ENCODE peak calls at places on chromosome 3, in ten cellular contexts. X, N, A, G, E, P, O, W, Y and S are unnamed samples. For H3K4me1, the result is how much of the 10 kb centered on the place peaks cover.

GRCh38 chr3:101066776-101067175 is 73.6 kb upstream of the ABI3BP start:
- DNase-seq in X (no peak), N (no peak), A (no peak), G (no peak), E (no peak), P (no peak), O (peak), W (peak), Y (no peak), S (no peak)

GRCh38 chr3:5123937-5124336 is 1.8 kb downstream of the ARL8B start:
- DNase-seq in X (peak), N (no peak), A (no peak), G (no peak), E (no peak), P (no peak), O (peak), W (no peak), Y (no peak), S (no peak)

GRCh38 chr3:134009345-134010000 is 20.3 kb downstream of the SLCO2A1 start:
- DNase-seq in X (peak), N (no peak), A (no peak), G (no peak), E (no peak), P (no peak), O (peak), W (peak), Y (no peak), S (no peak)

GRCh38 chr3:172061724-172062184 is 22.4 kb downstream of the FNDC3B start:
- DNase-seq in X (no peak), N (no peak), A (no peak), G (no peak), E (peak), P (peak), O (no peak), W (peak), Y (no peak), S (no peak)

GRCh38 chr3:100277255-100277800 is 16.5 kb downstream of the TBC1D23 start:
- DNase-seq in X (no peak), N (no peak), A (no peak), G (no peak), E (no peak), P (no peak), O (no peak), W (peak), Y (no peak), S (no peak)

GRCh38 chr3:18843930-18844329 is 304.4 kb upstream of the KCNH8 start:
- DNase-seq in X (no peak), N (no peak), A (no peak), G (no peak), E (no peak), P (no peak), O (no peak), W (no peak), Y (no peak), S (no peak)

GRCh38 chr3:119228290-119229145 is 12.2 kb downstream of the B4GALT4 start:
- DNase-seq in X (no peak), N (no peak), A (no peak), G (no peak), E (no peak), P (no peak), O (no peak), W (no peak), Y (no peak), S (no peak)

GRCh38 chr3:178146406-178146831 is 389.8 kb upstream of the KCNMB2 start:
- DNase-seq in X (no peak), N (no peak), A (no peak), G (no peak), E (no peak), P (no peak), O (no peak), W (no peak), Y (no peak), S (no peak)

GRCh38 chr3:46934508-46935167 is 41.9 kb downstream of the CCDC12 start:
- DNase-seq in X (peak), N (peak), A (peak), G (peak), E (peak), P (no peak), O (no peak), W (peak), Y (no peak), S (no peak)

GRCh38 chr3:21573291-21573690 is 177.7 kb downstream of the ZNF385D start:
- DNase-seq in X (no peak), N (no peak), A (no peak), G (no peak), E (no peak), P (no peak), O (no peak), W (peak), Y (no peak), S (no peak)

GRCh38 chr3:134652409-134652831 is 1.6 kb upstream of the KY start:
- DNase-seq in X (no peak), N (no peak), A (no peak), G (no peak), E (no peak), P (no peak), O (no peak), W (peak), Y (no peak), S (no peak)

GRCh38 chr3:12775226-12775625 is 16.2 kb upstream of the TMEM40 start:
- DNase-seq in X (no peak), N (no peak), A (no peak), G (no peak), E (no peak), P (no peak), O (no peak), W (no peak), Y (no peak), S (no peak)

GRCh38 chr3:44114142-44114541 is 127.5 kb upstream of the TOPAZ1 start:
- DNase-seq in X (no peak), N (no peak), A (peak), G (peak), E (peak), P (peak), O (peak), W (peak), Y (peak), S (peak)

GRCh38 chr3:70754314-70754713 is 441.9 kb upstream of the MDFIC2 start:
- DNase-seq in X (no peak), N (no peak), A (no peak), G (no peak), E (no peak), P (no peak), O (no peak), W (peak), Y (no peak), S (no peak)

GRCh38 chr3:134397755-134398154 is 23.5 kb upstream of the AMOTL2 start:
- DNase-seq in X (no peak), N (no peak), A (no peak), G (no peak), E (no peak), P (no peak), O (no peak), W (no peak), Y (no peak), S (no peak)

GRCh38 chr3:161660706-161661105 is 164.1 kb downstream of the OTOL1 start:
- DNase-seq in X (no peak), N (no peak), A (no peak), G (no peak), E (no peak), P (no peak), O (no peak), W (no peak), Y (no peak), S (no peak)

GRCh38 chr3:97658670-97659285 is 105.8 kb upstream of the ARL6 start:
- DNase-seq in X (no peak), N (no peak), A (no peak), G (no peak), E (peak), P (peak), O (no peak), W (peak), Y (no peak), S (peak)

GRCh38 chr3:126941721-126942270 is 41.1 kb upstream of the PLXNA1 start:
- DNase-seq in X (peak), N (no peak), A (no peak), G (no peak), E (no peak), P (no peak), O (no peak), W (no peak), Y (no peak), S (no peak)

GRCh38 chr3:179067839-179068238 is 3.8 kb downstream of the ZMAT3 start:
- DNase-seq in X (no peak), N (no peak), A (no peak), G (no peak), E (no peak), P (no peak), O (no peak), W (peak), Y (no peak), S (no peak)

GRCh38 chr3:58164199-58164879 is 46.4 kb downstream of the DNASE1L3 start:
- DNase-seq in X (peak), N (peak), A (peak), G (peak), E (no peak), P (peak), O (peak), W (peak), Y (no peak), S (no peak)

GRCh38 chr3:183975981-183976662 is 41.6 kb downstream of the ABCC5 start:
- DNase-seq in X (no peak), N (no peak), A (no peak), G (no peak), E (peak), P (no peak), O (no peak), W (peak), Y (no peak), S (peak)

GRCh38 chr3:37556789-37557301 is 304.8 kb upstream of the CTDSPL start:
- DNase-seq in X (no peak), N (no peak), A (no peak), G (no peak), E (no peak), P (no peak), O (no peak), W (no peak), Y (no peak), S (no peak)

GRCh38 chr3:115667175-115668065 is 44.1 kb downstream of the GAP43 start:
- DNase-seq in X (no peak), N (no peak), A (no peak), G (no peak), E (no peak), P (no peak), O (no peak), W (no peak), Y (peak), S (peak)

GRCh38 chr3:149534671-149535394 is 60.3 kb downstream of the TM4SF4 start:
- DNase-seq in X (peak), N (peak), A (no peak), G (no peak), E (no peak), P (no peak), O (no peak), W (peak), Y (no peak), S (no peak)

GRCh38 chr3:46931631-46932441 is 44.7 kb downstream of the CCDC12 start:
- DNase-seq in X (peak), N (no peak), A (peak), G (peak), E (peak), P (peak), O (peak), W (no peak), Y (no peak), S (no peak)

GRCh38 chr3:15292765-15293522 is 39.4 kb downstream of the SH3BP5 start:
- DNase-seq in X (peak), N (peak), A (no peak), G (peak), E (no peak), P (no peak), O (peak), W (peak), Y (no peak), S (no peak)

GRCh38 chr3:119990888-119991287 is 103.4 kb downstream of the GSK3B start:
- DNase-seq in X (no peak), N (no peak), A (no peak), G (no peak), E (no peak), P (no peak), O (no peak), W (peak), Y (no peak), S (no peak)

GRCh38 chr3:52095990-52096775 is 39.8 kb upstream of the DUSP7 start:
- DNase-seq in X (peak), N (no peak), A (peak), G (no peak), E (no peak), P (no peak), O (no peak), W (no peak), Y (no peak), S (no peak)

GRCh38 chr3:180619723-180620122 is 17.8 kb downstream of the TTC14 start:
- DNase-seq in X (no peak), N (no peak), A (no peak), G (no peak), E (no peak), P (no peak), O (no peak), W (no peak), Y (no peak), S (no peak)

GRCh38 chr3:34022147-34022546 is 223.7 kb downstream of the PDCD6IP start:
- DNase-seq in X (no peak), N (no peak), A (no peak), G (no peak), E (no peak), P (no peak), O (no peak), W (no peak), Y (no peak), S (no peak)

GRCh38 chr3:89072671-89073070 is 34.8 kb upstream of the EPHA3 start:
- DNase-seq in X (no peak), N (no peak), A (no peak), G (no peak), E (no peak), P (no peak), O (no peak), W (no peak), Y (no peak), S (no peak)

GRCh38 chr3:106215047-106215446 is 346.2 kb upstream of the CBLB start:
- DNase-seq in X (no peak), N (no peak), A (no peak), G (no peak), E (no peak), P (no peak), O (no peak), W (no peak), Y (no peak), S (no peak)

GRCh38 chr3:156680243-156680930 is 6.0 kb downstream of the TIPARP start:
- DNase-seq in X (no peak), N (no peak), A (no peak), G (no peak), E (no peak), P (no peak), O (no peak), W (no peak), Y (no peak), S (no peak)

GRCh38 chr3:43162573-43163084 is 56.8 kb upstream of the POMGNT2 start:
- DNase-seq in X (no peak), N (no peak), A (no peak), G (no peak), E (no peak), P (peak), O (no peak), W (no peak), Y (no peak), S (peak)

DNA sequence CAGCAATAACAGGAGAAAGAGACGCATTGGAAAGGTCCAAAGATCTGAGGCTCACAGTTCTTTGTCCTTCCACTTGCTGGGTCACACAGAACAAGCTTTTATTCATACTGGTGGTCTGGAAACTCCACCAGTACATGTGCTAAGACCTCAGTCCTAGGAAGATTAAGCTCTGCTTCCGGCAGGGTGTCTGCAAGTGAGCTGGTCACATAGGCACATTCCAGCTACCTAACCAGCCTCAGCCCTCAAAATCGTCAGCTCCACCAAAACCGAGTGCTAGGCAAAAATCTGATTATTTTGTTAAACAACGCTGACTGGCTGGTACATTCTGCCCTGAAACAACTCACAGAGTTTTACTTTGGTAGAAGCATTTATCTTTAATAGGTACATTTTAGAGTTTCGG is 2.2 kb downstream of the ZBED2 start:
- DNase-seq in X (no peak), N (no peak), A (no peak), G (no peak), E (no peak), P (no peak), O (no peak), W (no peak), Y (no peak), S (no peak)
- H3K4me1 ChIP-seq in X (under half), N (under half), A (under half), G (under half), E (under half), P (under half), O (under half), W (under half), Y (under half), S (under half)

GRCh38 chr3:159877924-159878323 is 110.7 kb upstream of the IL12A start:
- DNase-seq in X (no peak), N (no peak), A (no peak), G (no peak), E (no peak), P (no peak), O (no peak), W (no peak), Y (no peak), S (no peak)
- H3K4me1 ChIP-seq in X (under half), N (under half), A (under half), G (half or more), E (under half), P (under half), O (under half), W (under half), Y (under half), S (under half)

GRCh38 chr3:112124901-112125607 is 8.0 kb downstream of the GCSAM start:
- DNase-seq in X (no peak), N (no peak), A (no peak), G (no peak), E (no peak), P (no peak), O (no peak), W (no peak), Y (no peak), S (no peak)
- H3K4me1 ChIP-seq in X (under half), N (under half), A (under half), G (under half), E (under half), P (under half), O (under half), W (under half), Y (under half), S (under half)

GRCh38 chr3:50323092-50323600 is 601 bp upstream of the HYAL2 start:
- DNase-seq in X (no peak), N (no peak), A (peak), G (peak), E (no peak), P (no peak), O (peak), W (peak), Y (no peak), S (no peak)
- H3K4me1 ChIP-seq in X (under half), N (under half), A (under half), G (under half), E (under half), P (under half), O (under half), W (under half), Y (under half), S (under half)

GRCh38 chr3:146133436-146133835 is 27.5 kb downstream of the PLOD2 start:
- DNase-seq in X (no peak), N (no peak), A (no peak), G (no peak), E (no peak), P (no peak), O (no peak), W (peak), Y (no peak), S (no peak)

GRCh38 chr3:146139586-146140110 is 21.3 kb downstream of the PLOD2 start:
- DNase-seq in X (no peak), N (no peak), A (no peak), G (no peak), E (no peak), P (no peak), O (no peak), W (no peak), Y (no peak), S (no peak)

GRCh38 chr3:146138904-146139303 is 22.1 kb downstream of the PLOD2 start:
- DNase-seq in X (no peak), N (no peak), A (no peak), G (no peak), E (no peak), P (no peak), O (no peak), W (no peak), Y (no peak), S (no peak)

GRCh38 chr3:146134348-146135117 is 26.5 kb downstream of the PLOD2 start:
- DNase-seq in X (no peak), N (no peak), A (no peak), G (no peak), E (no peak), P (no peak), O (no peak), W (no peak), Y (no peak), S (peak)

DNA sequence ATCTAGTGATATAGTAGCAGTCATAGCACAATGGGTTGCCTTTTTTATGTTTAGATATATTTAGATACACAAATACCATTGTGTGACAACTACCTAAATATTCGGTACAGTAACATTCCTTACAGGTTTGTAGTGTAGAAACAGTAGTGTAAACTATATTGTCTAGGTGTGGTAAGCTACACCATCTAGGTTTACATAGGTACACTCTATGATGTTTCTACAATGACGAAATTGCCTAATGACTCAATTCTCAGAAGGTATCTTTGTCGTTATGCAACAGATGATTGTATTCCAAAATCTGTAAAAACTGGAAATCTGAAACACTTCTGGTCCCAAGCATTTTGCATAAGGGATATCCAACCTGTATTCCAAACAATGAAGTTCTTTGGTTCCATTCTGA is 24.3 kb downstream of the PLOD2 start:
- DNase-seq in X (no peak), N (no peak), A (no peak), G (no peak), E (no peak), P (no peak), O (no peak), W (no peak), Y (no peak), S (no peak)
- H3K4me1 ChIP-seq in X (under half), N (under half), A (under half), G (under half), E (under half), P (under half), O (under half), W (under half), Y (under half), S (under half)

GRCh38 chr3:9401986-9402385 is 4.6 kb downstream of the SETD5 start:
- DNase-seq in X (no peak), N (no peak), A (no peak), G (no peak), E (no peak), P (no peak), O (no peak), W (no peak), Y (no peak), S (no peak)
- H3K4me1 ChIP-seq in X (under half), N (under half), A (under half), G (half or more), E (half or more), P (under half), O (half or more), W (half or more), Y (under half), S (half or more)

GRCh38 chr3:57130426-57131209 is 34.5 kb downstream of the IL17RD start:
- DNase-seq in X (no peak), N (peak), A (peak), G (no peak), E (peak), P (no peak), O (no peak), W (no peak), Y (peak), S (peak)
- H3K4me1 ChIP-seq in X (under half), N (under half), A (under half), G (under half), E (under half), P (under half), O (under half), W (half or more), Y (under half), S (half or more)

DNA sequence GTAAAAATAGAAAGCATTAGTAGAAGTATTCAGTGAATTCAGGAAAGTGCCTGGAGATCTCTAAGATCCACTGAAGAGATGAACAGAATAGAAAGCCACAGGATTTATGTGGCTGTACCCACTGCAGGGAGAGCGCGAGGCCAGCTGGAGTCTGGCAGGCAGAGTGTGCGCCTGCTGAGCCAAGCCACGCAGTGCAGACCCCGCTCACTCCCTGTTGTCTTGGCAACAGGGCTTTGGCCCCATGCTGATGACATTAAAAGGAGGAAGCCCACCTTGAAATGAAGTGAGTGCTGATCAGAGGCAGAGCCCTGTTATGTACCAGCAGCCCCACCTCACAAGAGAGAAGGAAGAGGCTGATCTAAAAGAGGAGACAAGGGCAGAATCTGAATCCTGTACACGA is 36.7 kb downstream of the PXYLP1 start:
- DNase-seq in X (no peak), N (no peak), A (no peak), G (no peak), E (no peak), P (no peak), O (peak), W (no peak), Y (no peak), S (no peak)
- H3K4me1 ChIP-seq in X (under half), N (under half), A (under half), G (under half), E (under half), P (under half), O (under half), W (under half), Y (under half), S (under half)